ENCODE peak calls at places on chromosomes 3 and 15, in six cellular contexts. One of them, this sample, is unnamed.

GRCh38 chr15:85838655-85839054 is 43.9 kb upstream of the KLHL25 start:
- DNase-seq in Kasumi-1: no peak
- DNase-seq in tibial artery: no peak
- DNase-seq in PC-9: no peak
- DNase-seq in stimulated activated naive CD4-positive, alpha-beta T cell: no peak
- DNase-seq in nephron progenitor cell: no peak
- DNase-seq in this sample: no peak

GRCh38 chr3:63662500-63662899 is 10.0 kb downstream of the SNTN start:
- DNase-seq in Kasumi-1: no peak
- DNase-seq in tibial artery: no peak
- DNase-seq in PC-9: no peak
- DNase-seq in stimulated activated naive CD4-positive, alpha-beta T cell: no peak
- DNase-seq in nephron progenitor cell: no peak
- DNase-seq in this sample: no peak

GRCh38 chr3:169998668-169999131 is 32.1 kb downstream of the SEC62 start:
- DNase-seq in Kasumi-1: no peak
- DNase-seq in tibial artery: no peak
- DNase-seq in PC-9: peak; percentile 80
- DNase-seq in stimulated activated naive CD4-positive, alpha-beta T cell: no peak
- DNase-seq in nephron progenitor cell: no peak
- DNase-seq in this sample: no peak

GRCh38 chr3:49415931-49416601 is 3.8 kb downstream of the TCTA start:
- DNase-seq in Kasumi-1: peak; percentile 93
- DNase-seq in tibial artery: no peak
- DNase-seq in PC-9: no peak
- DNase-seq in stimulated activated naive CD4-positive, alpha-beta T cell: peak; percentile 75
- DNase-seq in nephron progenitor cell: no peak
- DNase-seq in this sample: peak; percentile 78

GRCh38 chr3:177599331-177599730 is 402.0 kb upstream of the TBL1XR1 start:
- DNase-seq in Kasumi-1: no peak
- DNase-seq in tibial artery: no peak
- DNase-seq in PC-9: no peak
- DNase-seq in stimulated activated naive CD4-positive, alpha-beta T cell: no peak
- DNase-seq in nephron progenitor cell: no peak
- DNase-seq in this sample: no peak

GRCh38 chr3:144590854-144591253 is 619.2 kb downstream of the DIPK2A start:
- DNase-seq in Kasumi-1: no peak
- DNase-seq in tibial artery: no peak
- DNase-seq in PC-9: no peak
- DNase-seq in stimulated activated naive CD4-positive, alpha-beta T cell: no peak
- DNase-seq in nephron progenitor cell: no peak
- DNase-seq in this sample: no peak

GRCh38 chr3:159787794-159788205 is 200.8 kb upstream of the IL12A start:
- DNase-seq in Kasumi-1: no peak
- DNase-seq in tibial artery: no peak
- DNase-seq in PC-9: peak; percentile 96
- DNase-seq in stimulated activated naive CD4-positive, alpha-beta T cell: no peak
- DNase-seq in nephron progenitor cell: no peak
- DNase-seq in this sample: no peak

GRCh38 chr3:45232531-45232930 is 6.4 kb upstream of the TMEM158 start:
- DNase-seq in Kasumi-1: no peak
- DNase-seq in tibial artery: no peak
- DNase-seq in PC-9: no peak
- DNase-seq in stimulated activated naive CD4-positive, alpha-beta T cell: no peak
- DNase-seq in nephron progenitor cell: no peak
- DNase-seq in this sample: no peak

GRCh38 chr15:98953000-98953776 is 54.4 kb downstream of the PGPEP1L start:
- DNase-seq in Kasumi-1: no peak
- DNase-seq in tibial artery: no peak
- DNase-seq in PC-9: peak; percentile 18
- DNase-seq in stimulated activated naive CD4-positive, alpha-beta T cell: no peak
- DNase-seq in nephron progenitor cell: no peak
- DNase-seq in this sample: no peak

GRCh38 chr3:55910543-55910942 is 423.4 kb upstream of the WNT5A start:
- DNase-seq in Kasumi-1: no peak
- DNase-seq in tibial artery: no peak
- DNase-seq in PC-9: no peak
- DNase-seq in stimulated activated naive CD4-positive, alpha-beta T cell: no peak
- DNase-seq in nephron progenitor cell: no peak
- DNase-seq in this sample: no peak

GRCh38 chr15:89139613-89140499 is 51.6 kb downstream of the ABHD2 start:
- DNase-seq in Kasumi-1: no peak
- DNase-seq in tibial artery: peak; percentile 75
- DNase-seq in PC-9: no peak
- DNase-seq in stimulated activated naive CD4-positive, alpha-beta T cell: no peak
- DNase-seq in nephron progenitor cell: no peak
- DNase-seq in this sample: no peak

GRCh38 chr3:65721386-65721785 is 317.3 kb downstream of the MAGI1 start:
- DNase-seq in Kasumi-1: no peak
- DNase-seq in tibial artery: no peak
- DNase-seq in PC-9: no peak
- DNase-seq in stimulated activated naive CD4-positive, alpha-beta T cell: no peak
- DNase-seq in nephron progenitor cell: no peak
- DNase-seq in this sample: no peak

GRCh38 chr3:171459130-171459941 is 869 bp downstream of the TNIK start:
- DNase-seq in Kasumi-1: peak; percentile 15
- DNase-seq in tibial artery: peak; percentile 67
- DNase-seq in PC-9: peak; percentile 54
- DNase-seq in stimulated activated naive CD4-positive, alpha-beta T cell: peak; percentile 65
- DNase-seq in nephron progenitor cell: peak; percentile 45
- DNase-seq in this sample: peak; percentile 66

GRCh38 chr3:134376385-134376765 is 2.1 kb upstream of the AMOTL2 start:
- DNase-seq in Kasumi-1: no peak
- DNase-seq in tibial artery: peak; percentile 65
- DNase-seq in PC-9: no peak
- DNase-seq in stimulated activated naive CD4-positive, alpha-beta T cell: no peak
- DNase-seq in nephron progenitor cell: no peak
- DNase-seq in this sample: no peak

GRCh38 chr3:112092439-112093179 is 6.4 kb downstream of the C3orf52 start:
- DNase-seq in Kasumi-1: peak; percentile 48
- DNase-seq in tibial artery: no peak
- DNase-seq in PC-9: no peak
- DNase-seq in stimulated activated naive CD4-positive, alpha-beta T cell: no peak
- DNase-seq in nephron progenitor cell: no peak
- DNase-seq in this sample: no peak